ENCODE peak calls at places on chromosomes 5 and 9, in four cellular contexts. D is K562, L is GM12891, G is GM12878. A is an unnamed sample.

GRCh38 chr9:73183917-73184861 is 32.5 kb downstream of the ANXA1 start:
- DNase-seq in D (peak; percentile 38), L (no peak), G (no peak), A (no peak)

GRCh38 chr5:179805529-179806249 is 977 bp downstream of the MGAT4B start:
- DNase-seq in D (peak; percentile 69), L (peak; percentile 78), G (no peak), A (no peak)

GRCh38 chr5:143605403-143606005 is 202.0 kb upstream of the NR3C1 start:
- DNase-seq in D (no peak), L (no peak), G (peak; percentile 60), A (peak; percentile 66)

GRCh38 chr9:77158772-77159513 is 18.4 kb upstream of the VPS13A start:
- DNase-seq in D (no peak), L (no peak), G (no peak), A (no peak)

GRCh38 chr5:59791602-59792001 is 101.9 kb downstream of the PDE4D start:
- DNase-seq in D (no peak), L (no peak), G (no peak), A (no peak)

GRCh38 chr9:135347461-135347860 is 132.1 kb upstream of the PPP1R26 start:
- DNase-seq in D (no peak), L (no peak), G (no peak), A (no peak)

GRCh38 chr9:87640385-87640795 is 85.5 kb upstream of the CTSL start:
- DNase-seq in D (no peak), L (no peak), G (no peak), A (no peak)

GRCh38 chr5:54002183-54002770 is 308.1 kb downstream of the ARL15 start:
- DNase-seq in D (no peak), L (no peak), G (no peak), A (no peak)

GRCh38 chr9:33381231-33381791 is 21.1 kb downstream of the AQP7 start:
- DNase-seq in D (no peak), L (no peak), G (no peak), A (no peak)

GRCh38 chr5:1937590-1937989 is 54.9 kb upstream of the IRX4 start:
- DNase-seq in D (no peak), L (no peak), G (no peak), A (no peak)

GRCh38 chr9:84772511-84772910 is 103.0 kb downstream of the NTRK2 start:
- DNase-seq in D (no peak), L (no peak), G (no peak), A (no peak)

GRCh38 chr5:8436919-8437318 is 568.0 kb downstream of the MTRR start:
- DNase-seq in D (no peak), L (no peak), G (no peak), A (no peak)

GRCh38 chr5:80346055-80346454 is 26.3 kb downstream of the SPZ1 start:
- DNase-seq in D (peak; percentile 57), L (peak; percentile 28), G (no peak), A (no peak)

GRCh38 chr5:71492817-71493615 is 37.6 kb downstream of the BDP1 start:
- DNase-seq in D (no peak), L (no peak), G (no peak), A (no peak)

DNA sequence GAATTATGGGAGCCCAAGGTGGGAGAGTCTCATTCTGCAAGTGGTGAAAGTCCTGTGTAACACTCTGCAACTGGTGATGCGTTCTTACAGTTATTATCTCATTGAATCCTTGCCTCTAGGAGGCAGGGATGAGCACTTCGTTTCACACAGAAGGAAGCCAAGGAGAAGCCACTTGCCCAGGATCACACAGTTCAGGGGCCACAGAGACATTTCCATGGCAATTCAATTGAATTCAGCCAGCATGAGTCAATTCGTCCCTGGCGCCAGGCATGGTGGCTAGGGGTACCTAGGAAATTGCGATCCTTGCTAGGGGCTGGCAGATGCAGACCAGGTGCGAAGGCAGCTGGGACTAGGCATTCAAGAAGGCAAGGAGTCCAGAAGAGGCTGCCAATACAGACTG is 26.2 kb downstream of the LHX2 start:
- DNase-seq in D (peak; percentile 19), L (no peak), G (no peak), A (no peak)
- TF ChIP-seq SPI1 in D (no peak), L (no peak), G (no peak), A (no peak)

GRCh38 chr9:137045294-137046093 is 483 bp downstream of the NPDC1 start:
- DNase-seq in D (no peak), L (no peak), G (no peak), A (no peak)

GRCh38 chr9:137046094-137046787 is at the start of gene NPDC1:
- DNase-seq in D (peak; percentile 89), L (peak; percentile 97), G (no peak), A (peak; percentile 81)

GRCh38 chr9:137044042-137044441 is 1.9 kb downstream of the NPDC1 start:
- DNase-seq in D (no peak), L (no peak), G (no peak), A (no peak)

GRCh38 chr9:137042751-137043727 is 2.9 kb downstream of the NPDC1 start:
- DNase-seq in D (no peak), L (no peak), G (no peak), A (no peak)

GRCh38 chr9:137044502-137045177 is 1.3 kb downstream of the NPDC1 start:
- DNase-seq in D (no peak), L (no peak), G (no peak), A (no peak)
- TF ChIP-seq SPI1 in D (no peak), L (no peak), G (no peak), A (peak; percentile 34)

GRCh38 chr9:96084289-96084688 is 208.8 kb downstream of the ERCC6L2 start:
- DNase-seq in D (no peak), L (no peak), G (no peak), A (peak; percentile 77)
- TF ChIP-seq SPI1 in D (no peak), L (no peak), G (no peak), A (peak; percentile 70)

GRCh38 chr5:97009921-97010320 is 74.0 kb downstream of the LNPEP start:
- DNase-seq in D (no peak), L (no peak), G (no peak), A (no peak)

GRCh38 chr5:97004423-97005060 is 68.7 kb downstream of the LNPEP start:
- DNase-seq in D (no peak), L (no peak), G (no peak), A (no peak)

GRCh38 chr5:97011567-97011966 is 75.7 kb downstream of the LNPEP start:
- DNase-seq in D (no peak), L (no peak), G (no peak), A (no peak)

GRCh38 chr5:97006454-97006853 is 70.6 kb downstream of the LNPEP start:
- DNase-seq in D (no peak), L (no peak), G (no peak), A (no peak)

DNA sequence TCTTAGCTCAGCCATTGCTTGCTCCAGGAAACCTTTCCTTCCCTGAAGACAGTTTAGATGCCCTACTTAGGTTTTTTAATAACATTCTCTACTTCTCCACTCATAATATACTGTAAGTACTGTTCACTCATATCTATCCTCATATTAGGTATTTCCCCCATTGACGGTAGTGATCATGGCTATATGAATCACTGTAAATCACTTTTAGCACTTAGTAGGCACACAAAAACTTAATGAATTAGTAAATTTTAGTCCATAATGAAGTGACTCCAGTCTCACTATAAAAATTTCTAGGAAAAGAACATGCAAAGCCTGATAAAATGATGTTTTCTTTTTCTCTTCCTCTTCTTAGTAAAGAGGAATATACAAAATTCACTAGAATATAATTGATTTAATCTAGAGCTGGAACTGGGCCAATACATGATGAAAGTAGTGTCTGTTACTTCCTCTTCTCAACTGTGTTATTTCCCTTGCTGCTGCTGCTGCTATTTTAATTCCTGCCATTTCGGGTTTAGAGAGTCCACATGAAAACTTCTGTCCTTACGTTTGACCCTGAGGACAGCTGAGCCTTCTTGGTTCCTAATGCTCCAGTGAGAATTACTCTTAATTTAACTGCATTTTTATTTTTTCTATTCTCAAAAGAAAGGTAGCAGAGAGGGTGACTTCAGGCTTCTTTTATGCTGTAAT is 73.5 kb downstream of the LNPEP start:
- DNase-seq in D (peak; percentile 40), L (no peak), G (peak; percentile 19), A (peak; percentile 43)
- TF ChIP-seq SPI1 in D (no peak), L (no peak), G (no peak), A (no peak)

DNA sequence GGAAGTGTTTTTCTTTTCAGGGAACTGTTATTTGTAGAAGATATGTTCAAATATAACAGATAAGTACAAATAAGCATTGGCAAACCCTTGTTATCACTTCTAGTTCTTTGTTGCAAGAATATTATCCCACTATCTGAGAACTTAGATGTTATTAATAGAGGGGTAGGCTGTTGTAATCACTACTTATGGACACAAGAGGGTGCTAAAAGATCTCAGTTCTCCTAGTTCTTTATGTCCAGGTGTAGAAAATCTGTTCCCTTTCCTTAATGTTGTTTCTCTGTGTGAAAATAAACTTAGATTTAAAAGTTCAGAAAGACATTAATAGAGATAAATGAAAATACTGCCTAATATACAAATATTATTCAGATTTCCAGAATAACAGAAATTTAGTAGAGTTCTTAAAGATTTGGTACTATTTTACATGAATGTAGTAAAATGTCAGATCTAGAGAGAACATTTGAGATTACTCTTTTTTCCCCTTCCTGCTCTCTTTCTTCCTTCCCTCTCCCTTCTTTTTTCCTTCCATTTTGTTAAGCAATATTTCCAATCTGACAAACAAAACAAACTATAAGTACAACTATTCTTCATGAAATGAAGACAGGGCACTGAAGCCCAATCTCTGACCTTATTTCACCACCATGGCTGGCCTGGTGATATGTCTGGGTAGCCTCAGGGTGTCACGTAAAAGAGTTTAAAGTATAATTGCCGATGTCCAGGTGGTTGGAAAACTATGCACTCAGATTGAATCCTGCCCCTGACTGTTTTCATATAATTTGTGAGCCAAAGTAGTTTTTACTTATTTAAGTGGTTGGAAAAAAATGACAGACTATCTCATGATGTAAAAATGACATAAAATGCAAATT is 43.6 kb upstream of the C5orf46 start:
- DNase-seq in D (peak; percentile 25), L (no peak), G (no peak), A (no peak)
- TF ChIP-seq SPI1 in D (no peak), L (no peak), G (no peak), A (no peak)

GRCh38 chr5:14851999-14852526 is 19.5 kb downstream of the ANKH start:
- DNase-seq in D (no peak), L (no peak), G (no peak), A (no peak)
- TF ChIP-seq SPI1 in D (no peak), L (no peak), G (no peak), A (no peak)

DNA sequence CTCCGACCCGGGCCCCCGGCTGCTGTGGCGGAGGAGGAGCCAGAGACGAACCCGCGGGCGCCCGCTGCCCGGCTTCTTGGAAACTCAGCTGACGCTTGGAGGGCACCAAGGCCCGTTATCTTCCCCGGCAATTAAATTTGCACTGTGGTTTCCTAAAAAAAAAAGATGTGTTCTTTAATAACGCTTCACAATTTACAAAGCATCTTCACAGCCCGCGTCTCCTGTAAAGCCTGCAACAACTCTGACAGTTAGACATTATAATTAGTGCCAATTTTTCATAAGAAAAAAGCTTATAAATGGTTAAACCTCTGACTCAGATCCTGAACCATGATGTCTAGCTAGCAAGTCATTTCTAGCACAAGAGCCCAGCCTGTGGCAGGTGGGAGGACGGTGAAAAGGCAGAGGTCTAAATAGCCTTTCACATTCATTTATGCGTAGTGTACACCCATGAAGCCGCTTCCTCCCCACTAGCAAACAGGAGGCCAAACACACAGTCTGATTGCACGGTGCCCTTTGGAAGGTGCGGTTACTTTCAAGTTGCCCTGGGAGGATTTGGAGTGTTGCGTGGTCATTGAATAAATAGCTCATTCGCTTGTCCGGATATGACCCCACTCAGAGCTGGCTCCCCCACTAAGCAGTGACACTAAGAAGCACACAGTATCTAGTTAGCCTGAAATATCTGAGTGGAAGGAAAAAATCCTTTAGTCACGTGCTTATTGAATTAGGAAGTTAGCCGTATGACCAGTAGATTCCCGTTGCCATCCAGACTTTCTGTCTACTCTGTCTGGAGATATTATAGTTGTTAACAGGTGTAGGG is 505 bp upstream of the ARSB start:
- DNase-seq in D (peak; percentile 25), L (no peak), G (no peak), A (peak; percentile 44)
- TF ChIP-seq SPI1 in D (no peak), L (peak; percentile 51), G (peak; percentile 50), A (no peak)